ENCODE peak calls at places on chromosomes 11 and 22, in nine cellular contexts. N is T-helper 17 cell, P is MV-4-11, J is dermis blood vessel endothelial cell, L is AG04450, Y is brain microvascular endothelial cell, E is right atrium auricular region, K is iPS DF 19.7, O is EL. F is an unnamed sample.

GRCh38 chr11:102653744-102654291 is 28.7 kb upstream of the MMP20 start:
- DNase-seq in N (no peak), P (peak; percentile 9), J (peak; percentile 8), L (no peak), Y (peak; percentile 14), E (no peak), K (no peak), O (peak; percentile 23), F (no peak)

GRCh38 chr11:65362320-65362931 is 7.9 kb downstream of the TIGD3 start:
- DNase-seq in N (no peak), P (peak; percentile 78), J (no peak), L (no peak), Y (no peak), E (no peak), K (no peak), O (no peak), F (no peak)

GRCh38 chr11:99327527-99327926 is 306.8 kb downstream of the CNTN5 start:
- DNase-seq in N (no peak), P (no peak), J (no peak), L (no peak), Y (no peak), E (no peak), K (no peak), O (no peak), F (no peak)

GRCh38 chr11:77107950-77108349 is 5.3 kb downstream of the OMP start:
- DNase-seq in N (no peak), P (no peak), J (peak; percentile 54), L (peak; percentile 52), Y (peak; percentile 91), E (no peak), K (no peak), O (peak; percentile 96), F (no peak)

GRCh38 chr11:83456075-83456474 is 169.9 kb upstream of the CCDC90B start:
- DNase-seq in N (no peak), P (no peak), J (no peak), L (no peak), Y (no peak), E (no peak), K (no peak), O (no peak), F (peak; percentile 72)

GRCh38 chr11:43278302-43278956 is 33.4 kb upstream of the API5 start:
- DNase-seq in N (no peak), P (peak; percentile 9), J (peak; percentile 42), L (no peak), Y (peak; percentile 9), E (no peak), K (no peak), O (peak; percentile 31), F (peak; percentile 81)

GRCh38 chr11:116145187-116145865 is 627.5 kb downstream of the BUD13 start:
- DNase-seq in N (no peak), P (no peak), J (no peak), L (no peak), Y (no peak), E (peak; percentile 23), K (no peak), O (no peak), F (no peak)

GRCh38 chr22:37731804-37732471 is 35.1 kb downstream of the TRIOBP start:
- DNase-seq in N (no peak), P (peak; percentile 82), J (no peak), L (no peak), Y (no peak), E (no peak), K (no peak), O (no peak), F (no peak)

GRCh38 chr11:38824573-38824972 is 2226.5 kb upstream of the RAG2 start:
- DNase-seq in N (no peak), P (peak; percentile 36), J (no peak), L (no peak), Y (no peak), E (no peak), K (no peak), O (peak; percentile 28), F (peak; percentile 20)

GRCh38 chr11:77449060-77449521 is 24.8 kb downstream of the PAK1 start:
- DNase-seq in N (no peak), P (peak; percentile 96), J (no peak), L (no peak), Y (no peak), E (no peak), K (no peak), O (no peak), F (no peak)

GRCh38 chr11:3977078-3977477 is 117.5 kb upstream of the RRM1 start:
- DNase-seq in N (no peak), P (no peak), J (no peak), L (no peak), Y (no peak), E (no peak), K (no peak), O (no peak), F (no peak)

GRCh38 chr22:19842386-19843106 is 12.1 kb downstream of the GNB1L start:
- DNase-seq in N (no peak), P (no peak), J (no peak), L (no peak), Y (no peak), E (peak; percentile 42), K (no peak), O (no peak), F (no peak)

GRCh38 chr11:77387701-77388100 is 86.2 kb downstream of the PAK1 start:
- DNase-seq in N (no peak), P (no peak), J (no peak), L (no peak), Y (no peak), E (no peak), K (no peak), O (no peak), F (no peak)

GRCh38 chr22:41782751-41783150 is 17.7 kb upstream of the CCDC134 start:
- DNase-seq in N (no peak), P (no peak), J (no peak), L (no peak), Y (no peak), E (no peak), K (no peak), O (no peak), F (no peak)

GRCh38 chr11:76577921-76578654 is 92.5 kb downstream of the LRRC32 start:
- DNase-seq in N (no peak), P (no peak), J (no peak), L (no peak), Y (no peak), E (no peak), K (no peak), O (no peak), F (no peak)

GRCh38 chr11:36564376-36565032 is 3.3 kb upstream of the RAG1 start:
- DNase-seq in N (no peak), P (peak; percentile 40), J (peak; percentile 73), L (peak; percentile 11), Y (peak; percentile 53), E (no peak), K (peak; percentile 7), O (peak; percentile 58), F (peak; percentile 91)

GRCh38 chr11:110777765-110778164 is 65.5 kb upstream of the ARHGAP20 start:
- DNase-seq in N (no peak), P (peak; percentile 86), J (peak; percentile 85), L (no peak), Y (peak; percentile 40), E (no peak), K (no peak), O (peak; percentile 31), F (no peak)

GRCh38 chr11:114348200-114349191 is 51.8 kb downstream of the C11orf71 start:
- DNase-seq in N (no peak), P (peak; percentile 43), J (peak; percentile 82), L (peak; percentile 43), Y (peak; percentile 81), E (no peak), K (no peak), O (peak; percentile 82), F (peak; percentile 51)

GRCh38 chr11:7969756-7970646 is 4.8 kb upstream of the NLRP10 start:
- DNase-seq in N (no peak), P (no peak), J (no peak), L (no peak), Y (no peak), E (no peak), K (peak; percentile 33), O (peak; percentile 92), F (no peak)

GRCh38 chr11:128424271-128424709 is 163.1 kb downstream of the ETS1 start:
- DNase-seq in N (no peak), P (no peak), J (no peak), L (no peak), Y (no peak), E (peak; percentile 83), K (no peak), O (no peak), F (no peak)

GRCh38 chr11:7677071-7677470 is 3.8 kb upstream of the CYB5R2 start:
- DNase-seq in N (no peak), P (peak; percentile 63), J (no peak), L (no peak), Y (peak; percentile 63), E (no peak), K (no peak), O (peak; percentile 96), F (no peak)

GRCh38 chr11:60771146-60771545 is 14.0 kb upstream of the MS4A10 start:
- DNase-seq in N (no peak), P (no peak), J (no peak), L (no peak), Y (no peak), E (no peak), K (no peak), O (no peak), F (no peak)

GRCh38 chr11:112608466-112608865 is 347.8 kb upstream of the PLET1 start:
- DNase-seq in N (no peak), P (no peak), J (no peak), L (no peak), Y (no peak), E (no peak), K (no peak), O (no peak), F (no peak)

GRCh38 chr11:20639688-20640087 is 29.7 kb upstream of the NELL1 start:
- DNase-seq in N (no peak), P (no peak), J (no peak), L (no peak), Y (no peak), E (no peak), K (no peak), O (no peak), F (no peak)

GRCh38 chr11:71420455-71421241 is 27.5 kb downstream of the DHCR7 start:
- DNase-seq in N (no peak), P (peak; percentile 26), J (peak; percentile 74), L (peak; percentile 3), Y (peak; percentile 24), E (no peak), K (peak; percentile 60), O (peak; percentile 46), F (peak; percentile 50)

GRCh38 chr11:5285703-5286102 is 16.0 kb upstream of the HBE1 start:
- DNase-seq in N (no peak), P (peak; percentile 81), J (no peak), L (no peak), Y (no peak), E (no peak), K (no peak), O (no peak), F (no peak)

GRCh38 chr11:8206251-8207079 is 37.6 kb upstream of the RIC3 start:
- DNase-seq in N (no peak), P (peak; percentile 70), J (peak; percentile 56), L (no peak), Y (no peak), E (no peak), K (no peak), O (no peak), F (peak; percentile 97)

GRCh38 chr22:21840236-21840823 is 27.1 kb downstream of the MAPK1 start:
- DNase-seq in N (no peak), P (no peak), J (no peak), L (no peak), Y (no peak), E (no peak), K (no peak), O (no peak), F (no peak)

F was measured in SK-N-DZ.